ENCODE peak calls at places on chromosome 9, in eight cellular contexts. H is body of pancreas, Q is IMR-90, E is tibial artery, Z is left ventricle myocardium inferior, I is kidney, N is esophagus squamous epithelium, R is sigmoid colon. P is an unnamed sample.

GRCh38 chr9:12814877-12815237 is 40.0 kb downstream of the LURAP1L start:
- DNase-seq in N (no peak), E (no peak), R (no peak), Q (no peak), I (no peak), H (no peak), Z (no peak), P (no peak)

GRCh38 chr9:129624947-129625346 is 1.0 kb upstream of the NTMT1 start:
- DNase-seq in N (no peak), I (no peak), Q (peak; percentile 32), H (no peak), R (no peak), Z (no peak), E (no peak), P (no peak)

GRCh38 chr9:111957856-111958631 is 61.4 kb downstream of the UGCG start:
- DNase-seq in Q (peak; percentile 99), R (no peak), N (no peak), I (no peak), E (peak; percentile 31), Z (no peak), H (no peak), P (no peak)

GRCh38 chr9:5364294-5364990 is 24.8 kb upstream of the RLN1 start:
- DNase-seq in Z (no peak), E (no peak), H (no peak), I (no peak), N (no peak), Q (peak; percentile 46), R (no peak), P (no peak)

GRCh38 chr9:33132249-33132772 is 34.8 kb downstream of the B4GALT1 start:
- DNase-seq in Z (no peak), I (no peak), Q (peak; percentile 90), H (no peak), R (peak; percentile 65), N (no peak), E (peak; percentile 9), P (no peak)

GRCh38 chr9:133238851-133239532 is 29.9 kb upstream of the OBP2B start:
- DNase-seq in N (no peak), H (peak; percentile 80), I (peak; percentile 85), R (no peak), Q (peak; percentile 19), E (peak; percentile 35), Z (peak; percentile 60), P (peak; percentile 51)

GRCh38 chr9:2623046-2623865 is 1.7 kb downstream of the VLDLR start:
- DNase-seq in E (peak; percentile 58), Q (peak; percentile 59), R (peak; percentile 79), N (no peak), I (peak; percentile 88), Z (peak; percentile 67), H (peak; percentile 76), P (peak; percentile 43)

GRCh38 chr9:16277471-16277870 is 593.0 kb downstream of the BNC2 start:
- DNase-seq in E (no peak), I (no peak), Q (no peak), Z (no peak), R (no peak), N (no peak), H (no peak), P (no peak)

GRCh38 chr9:73023025-73023541 is 70.2 kb upstream of the ALDH1A1 start:
- DNase-seq in I (no peak), H (peak; percentile 68), R (peak; percentile 75), Z (no peak), N (no peak), E (no peak), Q (peak; percentile 63), P (peak; percentile 37)

GRCh38 chr9:129136446-129137049 is 25.3 kb downstream of the PTPA start:
- DNase-seq in H (no peak), R (no peak), Q (no peak), Z (no peak), I (no peak), N (no peak), E (no peak), P (no peak)

GRCh38 chr9:14403112-14403511 is 89.2 kb upstream of the NFIB start:
- DNase-seq in E (no peak), Q (no peak), Z (no peak), H (no peak), I (no peak), N (no peak), R (no peak), P (no peak)

GRCh38 chr9:105308448-105309412 is 64.3 kb downstream of the SLC44A1 start:
- DNase-seq in N (no peak), H (no peak), I (no peak), Q (no peak), Z (no peak), E (no peak), R (no peak), P (no peak)

GRCh38 chr9:5832543-5833529 is at the start of gene ERMP1:
- DNase-seq in Z (peak; percentile 92), R (peak; percentile 93), N (peak; percentile 53), I (peak; percentile 95), E (peak; percentile 86), H (peak; percentile 91), Q (peak; percentile 74), P (peak; percentile 88)

GRCh38 chr9:95753762-95754465 is 121.6 kb upstream of the ERCC6L2 start:
- DNase-seq in Z (peak; percentile 48), E (no peak), R (peak; percentile 81), N (no peak), Q (no peak), I (peak; percentile 86), H (no peak), P (peak; percentile 55)

GRCh38 chr9:125302241-125302640 is 40.6 kb downstream of the GAPVD1 start:
- DNase-seq in R (no peak), H (no peak), Q (no peak), N (no peak), E (no peak), I (no peak), Z (no peak), P (no peak)

GRCh38 chr9:115013998-115014397 is 83.6 kb upstream of the TNFSF8 start:
- DNase-seq in I (peak; percentile 75), Z (peak; percentile 36), H (peak; percentile 62), Q (peak; percentile 82), R (peak; percentile 89), N (peak; percentile 15), E (peak; percentile 57), P (peak; percentile 64)

GRCh38 chr9:113573303-113573958 is 109.9 kb downstream of the RGS3 start:
- DNase-seq in N (no peak), R (peak; percentile 34), E (peak; percentile 11), I (peak; percentile 67), H (no peak), Z (peak; percentile 32), Q (no peak), P (no peak)

GRCh38 chr9:33329117-33329563 is 38.8 kb downstream of the NFX1 start:
- DNase-seq in Q (peak; percentile 94), N (no peak), R (peak; percentile 91), Z (no peak), E (peak; percentile 42), I (no peak), H (peak; percentile 69), P (no peak)

GRCh38 chr9:74245871-74246552 is 251.1 kb upstream of the RORB start:
- DNase-seq in H (no peak), R (no peak), E (no peak), I (no peak), N (no peak), Z (no peak), Q (no peak), P (no peak)

GRCh38 chr9:86764230-86765039 is 182.9 kb downstream of the GAS1 start:
- DNase-seq in I (no peak), N (no peak), Q (no peak), R (no peak), H (no peak), Z (no peak), E (no peak), P (no peak)

GRCh38 chr9:14315754-14316573 is 2.0 kb upstream of the NFIB start:
- DNase-seq in I (peak; percentile 76), H (no peak), Q (no peak), R (no peak), Z (peak; percentile 35), N (no peak), E (peak; percentile 33), P (peak; percentile 49)

DNA sequence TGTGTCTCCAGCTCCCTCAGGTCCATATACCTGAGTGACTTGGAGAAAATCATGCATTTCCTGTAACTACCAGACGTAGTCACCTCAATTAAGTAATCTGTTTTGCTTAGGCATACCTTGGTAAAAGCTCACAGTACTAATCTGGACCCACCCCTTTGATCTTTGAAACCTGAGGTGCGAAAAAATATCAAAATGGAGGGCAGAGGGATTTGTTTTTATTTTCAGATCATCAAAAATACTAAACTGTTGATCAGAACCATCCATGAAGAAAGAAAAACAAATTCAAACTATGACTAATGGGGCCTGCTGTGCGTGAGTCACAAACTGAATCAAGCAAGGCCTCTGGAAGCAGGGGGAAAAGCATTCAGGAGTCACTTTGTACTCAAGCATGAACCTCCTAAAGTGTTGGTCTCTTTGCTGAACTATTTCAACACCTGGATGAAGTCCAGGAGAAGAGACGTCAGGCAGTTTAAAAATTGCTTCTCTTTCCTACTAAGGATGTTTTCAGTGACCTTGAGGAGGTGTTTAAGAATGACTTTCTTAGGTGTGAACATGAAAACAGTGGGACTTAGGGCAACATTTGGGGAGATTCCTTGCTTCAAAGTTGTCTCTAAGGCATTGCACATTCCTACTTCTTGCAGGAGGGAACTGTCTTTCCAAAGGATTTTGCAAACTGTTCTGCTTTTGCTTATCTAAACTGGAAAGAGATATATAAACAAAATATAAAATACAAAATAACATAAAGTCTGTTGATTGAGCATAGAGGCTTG is 76.3 kb downstream of the MUSK start:
- DNase-seq in R (peak; percentile 83), Z (no peak), H (no peak), I (no peak), N (no peak), E (peak; percentile 73), Q (peak; percentile 98), P (no peak)
- H3K9me3 ChIP-seq in R (no peaks in the 10 kb centered on the region), Z (no peaks in the 10 kb centered on the region), H (no peaks in the 10 kb centered on the region), I (no peaks in the 10 kb centered on the region), N (no peaks in the 10 kb centered on the region), E (no peaks in the 10 kb centered on the region), Q (no peaks in the 10 kb centered on the region), P (no peaks in the 10 kb centered on the region)

DNA sequence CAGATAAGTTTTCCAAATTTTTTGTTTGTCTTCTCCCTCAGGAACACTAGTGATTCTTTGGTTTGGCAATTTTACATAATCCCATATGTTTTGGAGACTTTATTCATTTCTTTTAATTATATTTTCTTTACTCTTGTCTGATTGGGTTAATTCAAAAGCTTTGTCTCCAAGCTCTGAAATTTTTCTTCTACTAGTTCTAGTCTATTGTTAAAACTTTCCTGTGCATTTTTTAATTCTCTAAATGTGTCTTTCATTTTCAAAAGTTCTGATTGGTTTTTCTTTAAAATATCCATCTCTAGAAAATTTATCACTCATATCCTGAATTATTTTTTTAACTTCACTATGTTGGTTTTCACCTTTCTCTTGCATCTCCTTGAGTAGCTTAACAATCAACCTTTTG is 92.2 kb downstream of the INVS start:
- DNase-seq in Q (no peak), N (no peak), H (no peak), Z (no peak), E (no peak), I (no peak), R (no peak), P (no peak)
- H3K9me3 ChIP-seq in Q (peaks cover 10% of the 10 kb centered on the region), N (no peaks in the 10 kb centered on the region), H (no peaks in the 10 kb centered on the region), Z (peaks cover 69% of the 10 kb centered on the region), E (peaks cover 37% of the 10 kb centered on the region), I (peaks cover 5% of the 10 kb centered on the region), R (peaks cover 16% of the 10 kb centered on the region), P (no peaks in the 10 kb centered on the region)

GRCh38 chr9:136290508-136291000 is 13.3 kb downstream of the CCDC187 start:
- DNase-seq in R (no peak), I (peak; percentile 64), N (no peak), Q (no peak), H (no peak), E (no peak), Z (no peak), P (peak; percentile 11)
- H3K9me3 ChIP-seq in R (no peaks in the 10 kb centered on the region), I (no peaks in the 10 kb centered on the region), N (no peaks in the 10 kb centered on the region), Q (no peaks in the 10 kb centered on the region), H (no peaks in the 10 kb centered on the region), E (no peaks in the 10 kb centered on the region), Z (no peaks in the 10 kb centered on the region), P (no peaks in the 10 kb centered on the region)

GRCh38 chr9:61669352-61669751 is 479.5 kb downstream of the SPATA31A7 start:
- DNase-seq in I (no peak), Z (no peak), R (no peak), E (no peak), Q (no peak), H (no peak), N (no peak), P (no peak)
- H3K9me3 ChIP-seq in I (no peaks in the 10 kb centered on the region), Z (no peaks in the 10 kb centered on the region), R (no peaks in the 10 kb centered on the region), E (no peaks in the 10 kb centered on the region), Q (peaks cover 31% of the 10 kb centered on the region), H (no peaks in the 10 kb centered on the region), N (no peaks in the 10 kb centered on the region), P (no peaks in the 10 kb centered on the region)